ENCODE peak calls at places on chromosomes 13 and 19, in ten cellular contexts. U is brain microvascular endothelial cell, Q is tibial nerve, I is A673, N is MM.1S, B is endodermal cell, T is tibial artery, R is mucosa of descending colon, X is fibroblast of lung, G is K562. P is an unnamed sample.
A peak's percentile ranks its signal among the peaks of the same experiment; 100 is the strongest.

GRCh38 chr13:86633346-86633745 is 834.1 kb upstream of the SLITRK6 start:
- DNase-seq in I (no peak), X (peak; percentile 1), B (no peak), N (no peak), T (no peak), G (no peak), U (no peak), Q (no peak), R (no peak), P (no peak)

GRCh38 chr13:51361111-51361510 is 21.6 kb downstream of the SERPINE3 start:
- DNase-seq in I (no peak), U (no peak), T (no peak), G (no peak), B (no peak), N (no peak), Q (no peak), X (peak; percentile 68), R (no peak), P (no peak)

GRCh38 chr19:42553292-42554045 is 25.2 kb upstream of the CEACAM1 start:
- DNase-seq in U (peak; percentile 71), N (no peak), I (no peak), Q (no peak), R (no peak), G (no peak), T (no peak), X (peak; percentile 79), B (no peak), P (no peak)

GRCh38 chr19:12156254-12157058 is at the start of gene ZNF625:
- DNase-seq in T (peak; percentile 94), Q (peak; percentile 70), N (peak; percentile 47), U (peak; percentile 85), I (peak; percentile 87), R (peak; percentile 85), X (peak; percentile 93), B (peak; percentile 99), G (no peak), P (peak; percentile 97)

GRCh38 chr13:18978447-18978846 is 203.2 kb downstream of the TUBA3C start:
- DNase-seq in T (no peak), G (no peak), R (no peak), Q (no peak), X (no peak), N (no peak), I (peak; percentile 84), U (no peak), B (no peak), P (no peak)

GRCh38 chr13:74324338-74324737 is 190.1 kb upstream of the KLF12 start:
- DNase-seq in R (no peak), I (no peak), U (no peak), T (no peak), B (no peak), Q (no peak), N (no peak), X (no peak), G (no peak), P (no peak)

GRCh38 chr19:16676101-16676798 is 15.3 kb downstream of the TMEM38A start:
- DNase-seq in Q (no peak), X (no peak), U (no peak), G (no peak), R (no peak), N (no peak), B (no peak), I (no peak), T (no peak), P (no peak)

GRCh38 chr13:32824671-32825070 is 191.6 kb upstream of the KL start:
- DNase-seq in G (no peak), U (peak; percentile 91), I (peak; percentile 40), X (peak; percentile 94), T (no peak), B (peak; percentile 84), R (no peak), Q (no peak), N (no peak), P (peak; percentile 59)

DNA sequence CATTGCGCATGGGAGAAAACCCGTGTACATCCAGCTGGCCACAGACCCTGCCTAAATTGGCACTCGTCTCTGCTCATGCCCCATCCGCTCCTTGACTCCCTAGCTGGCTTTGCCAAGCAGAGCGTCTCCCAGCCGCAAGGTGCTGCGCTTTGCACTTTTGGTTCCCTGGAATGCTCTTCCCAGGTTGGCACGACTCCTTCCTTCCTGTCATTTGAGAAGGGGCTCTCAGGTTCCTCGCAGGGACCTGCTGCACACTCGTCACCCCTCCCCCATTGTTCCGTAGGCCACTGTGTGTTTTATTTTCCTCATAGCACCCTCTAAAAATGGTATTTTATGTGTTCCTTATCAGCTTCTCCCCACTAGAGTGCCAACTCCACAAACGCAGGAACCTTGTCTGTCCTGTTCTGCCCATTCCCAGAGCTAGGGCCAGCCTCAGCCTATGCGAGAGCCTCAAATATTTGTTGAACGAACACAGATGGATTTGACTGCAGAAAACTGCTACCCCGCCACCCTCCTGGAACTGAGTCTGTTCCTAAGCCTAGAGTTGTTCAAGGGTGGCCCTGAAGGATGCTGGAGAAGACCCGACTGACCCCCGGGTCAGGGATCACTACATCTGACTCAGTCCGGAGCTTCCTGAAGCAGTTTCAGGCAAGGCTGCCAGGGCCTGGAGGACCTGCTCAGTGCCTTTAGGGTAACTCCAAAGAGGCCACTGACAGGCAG is 8.4 kb upstream of the CEBPA start:
- DNase-seq in U (no peak), T (no peak), I (no peak), B (no peak), X (no peak), N (no peak), R (peak; percentile 63), Q (no peak), G (no peak), P (no peak)
- H3K4me3 ChIP-seq in U (no peak overlapping the region), T (no peak overlapping the region), I (no peak overlapping the region), B (no peak overlapping the region), X (no peak overlapping the region), N (no peak overlapping the region), R (no peak overlapping the region), Q (no peak overlapping the region), G (no peak overlapping the region), P (no peak overlapping the region)

DNA sequence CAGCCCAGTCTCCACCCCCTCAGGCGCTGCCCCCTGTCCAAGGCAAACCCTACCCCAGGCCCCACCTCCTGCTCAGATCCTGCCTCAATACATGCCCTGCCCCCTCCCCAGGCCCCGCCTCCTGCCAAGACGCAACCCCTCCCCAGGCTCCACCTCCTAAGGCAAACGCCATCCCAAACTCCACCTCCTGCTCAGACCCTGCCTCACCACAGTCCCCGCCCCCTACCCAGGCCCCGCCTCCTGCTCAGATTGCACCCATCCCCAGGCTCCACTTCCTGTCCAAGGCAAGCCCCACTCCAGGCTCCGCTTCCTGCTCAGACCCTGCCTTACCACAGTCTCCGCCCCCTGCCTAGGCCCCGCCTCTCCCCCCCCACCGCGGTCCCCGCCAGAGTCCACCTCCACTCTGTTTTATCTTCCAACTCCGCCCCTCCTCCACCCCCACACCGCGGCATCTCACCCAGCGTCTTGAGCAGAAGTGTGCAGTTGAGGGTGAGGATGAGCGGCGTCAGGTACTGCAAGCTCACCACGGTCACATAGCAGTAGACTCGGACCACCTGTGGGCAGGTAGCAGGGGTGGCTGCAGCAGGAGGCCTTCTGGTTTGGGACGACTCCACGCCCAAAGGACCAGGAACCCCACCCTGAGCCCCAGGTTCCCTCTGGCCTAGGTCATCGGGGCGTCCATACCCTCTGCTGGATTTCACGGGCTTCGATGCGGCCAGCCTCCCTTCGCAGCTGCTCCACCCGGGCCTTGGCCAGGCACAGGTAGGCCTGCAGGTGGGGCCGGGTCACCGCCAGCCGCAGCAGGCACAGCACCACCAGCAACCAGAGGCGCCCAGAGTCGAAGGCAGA is 17.7 kb downstream of the TMEM161A start:
- DNase-seq in U (peak; percentile 78), G (peak; percentile 99), B (peak; percentile 100), T (no peak), I (peak; percentile 91), R (peak; percentile 86), N (no peak), X (peak; percentile 68), Q (peak; percentile 46), P (peak; percentile 99)
- H3K36me3 ChIP-seq in U (peaks cover 13% of the 10 kb centered on the region), G (peaks cover 50% of the 10 kb centered on the region), B (peaks cover 31% of the 10 kb centered on the region), T (peaks cover 23% of the 10 kb centered on the region), I (peaks cover 19% of the 10 kb centered on the region), R (no peaks in the 10 kb centered on the region), N (no peaks in the 10 kb centered on the region), X (peaks cover 3% of the 10 kb centered on the region), Q (no peaks in the 10 kb centered on the region), P (peaks cover 3% of the 10 kb centered on the region)

GRCh38 chr13:50133277-50133953 is 118.2 kb downstream of the KCNRG start:
- DNase-seq in Q (no peak), U (no peak), I (no peak), X (no peak), N (no peak), G (no peak), T (no peak), R (no peak), B (peak; percentile 74), P (peak; percentile 60)

GRCh38 chr13:50130686-50131051 is 115.4 kb downstream of the KCNRG start:
- DNase-seq in R (peak; percentile 31), B (peak; percentile 80), Q (no peak), G (no peak), U (peak; percentile 53), I (no peak), T (peak; percentile 71), N (peak; percentile 17), X (no peak), P (peak; percentile 69)

GRCh38 chr13:50129923-50130685 is 114.9 kb downstream of the KCNRG start:
- DNase-seq in U (no peak), X (peak; percentile 35), Q (peak; percentile 61), N (no peak), R (peak; percentile 29), B (peak; percentile 82), I (peak; percentile 41), T (peak; percentile 85), G (no peak), P (peak; percentile 82)

GRCh38 chr13:50132937-50133276 is 117.7 kb downstream of the KCNRG start:
- DNase-seq in X (no peak), R (no peak), G (no peak), N (no peak), I (no peak), Q (no peak), U (no peak), B (peak; percentile 54), T (no peak), P (no peak)

DNA sequence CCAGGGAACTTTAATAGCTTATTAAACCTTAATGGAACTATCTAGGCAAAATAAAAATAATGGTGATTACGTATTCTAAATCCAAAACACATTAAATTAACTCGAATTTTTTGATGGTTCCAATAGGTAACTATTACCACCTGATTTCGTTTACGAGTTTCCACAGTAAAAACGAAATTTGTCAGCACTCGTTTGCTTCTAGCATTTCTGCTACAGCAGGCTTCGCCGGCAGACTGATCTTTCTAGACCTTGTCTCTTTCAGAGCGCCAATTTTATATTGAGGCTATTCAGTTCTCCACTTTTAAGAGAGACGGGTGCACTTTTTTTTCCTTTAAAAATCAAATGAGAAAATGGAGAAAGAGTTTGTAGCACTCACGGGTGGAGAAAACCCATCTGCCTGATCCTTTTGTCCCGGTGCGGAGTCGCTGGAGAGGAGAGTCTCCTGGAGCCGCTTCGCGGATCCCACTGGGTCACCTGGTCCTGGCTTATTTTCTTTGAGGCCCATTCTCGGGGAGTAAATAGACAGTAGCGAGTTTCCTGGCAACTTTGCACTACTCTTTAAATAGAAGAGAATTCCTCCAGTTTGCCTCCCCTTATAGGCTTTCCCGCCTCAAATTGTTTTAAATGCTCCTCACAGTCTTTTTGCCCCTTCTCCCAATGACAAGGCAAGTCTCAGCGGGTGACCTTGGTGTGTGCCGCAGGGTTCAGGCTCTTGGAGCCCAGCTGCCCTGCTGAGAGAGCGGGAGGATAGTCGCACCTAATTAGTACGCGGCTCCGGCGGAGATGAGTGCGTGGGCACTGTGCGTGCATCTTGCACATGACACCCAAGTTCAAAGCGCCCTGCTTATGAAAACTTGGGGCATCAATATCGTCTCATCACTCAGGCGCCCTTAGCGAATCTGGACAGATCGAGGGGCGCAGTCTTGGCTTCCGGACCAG is 117.0 kb downstream of the KCNRG start:
- DNase-seq in U (no peak), G (no peak), N (no peak), T (no peak), Q (no peak), B (peak; percentile 82), I (no peak), X (no peak), R (no peak), P (peak; percentile 62)
- H3K4me3 ChIP-seq in U (no peak overlapping the region), G (no peak overlapping the region), N (no peak overlapping the region), T (no peak overlapping the region), Q (no peak overlapping the region), B (peak overlapping the region; percentile 2), I (no peak overlapping the region), X (no peak overlapping the region), R (no peak overlapping the region), P (no peak overlapping the region)

GRCh38 chr13:110197471-110197870 is 109.5 kb downstream of the COL4A1 start:
- DNase-seq in N (no peak), X (no peak), T (no peak), U (no peak), I (no peak), B (no peak), Q (no peak), R (no peak), G (no peak), P (no peak)
- H3K36me3 ChIP-seq in N (no peaks in the 10 kb centered on the region), X (peaks cover 9% of the 10 kb centered on the region), T (peaks cover 69% of the 10 kb centered on the region), U (peaks cover 100% of the 10 kb centered on the region), I (no peaks in the 10 kb centered on the region), B (peaks cover 89% of the 10 kb centered on the region), Q (no peaks in the 10 kb centered on the region), R (no peaks in the 10 kb centered on the region), G (no peaks in the 10 kb centered on the region), P (peaks cover 5% of the 10 kb centered on the region)